ENCODE peak calls at places on chromosomes 13 and 19, in five cellular contexts. C is uterus, Z is ascending aorta, H is RWPE1, Y is activated B cell treated with CpG ODN at 0.5 μM for 24 hours. V is an unnamed sample.

GRCh38 chr13:20124303-20124702 is 36.5 kb downstream of the GJA3 start:
- DNase-seq in C (no peak), H (no peak), Z (no peak), Y (no peak), V (no peak)

GRCh38 chr19:32720216-32720935 is 809 bp downstream of the TDRD12 start:
- DNase-seq in H (no peak), Z (no peak), Y (no peak), C (no peak), V (no peak)

GRCh38 chr19:48900477-48901452 is 653 bp downstream of the NUCB1 start:
- DNase-seq in H (peak; percentile 50), C (no peak), Z (no peak), Y (no peak), V (no peak)

GRCh38 chr19:15671891-15672579 is 852 bp upstream of the CYP4F12 start:
- DNase-seq in H (no peak), Y (no peak), C (no peak), Z (no peak), V (no peak)

GRCh38 chr19:41427647-41428480 is 690 bp upstream of the B3GNT8 start:
- DNase-seq in Y (no peak), Z (no peak), H (peak; percentile 27), C (peak; percentile 54), V (no peak)

GRCh38 chr19:50921391-50922315 is 10.5 kb upstream of the KLK4 start:
- DNase-seq in C (no peak), Z (no peak), Y (no peak), H (no peak), V (no peak)

GRCh38 chr13:51887441-51887840 is 25.7 kb downstream of the CCDC70 start:
- DNase-seq in H (no peak), Y (no peak), C (no peak), Z (no peak), V (no peak)

GRCh38 chr19:5058456-5059190 is 89.7 kb downstream of the KDM4B start:
- DNase-seq in Z (no peak), C (no peak), Y (no peak), H (no peak), V (no peak)

GRCh38 chr13:112943309-112944125 is 25.5 kb upstream of the MCF2L start:
- DNase-seq in H (peak; percentile 9), Y (peak; percentile 43), Z (no peak), C (no peak), V (no peak)

GRCh38 chr13:31246918-31247317 is 47.1 kb downstream of the B3GLCT start:
- DNase-seq in Z (no peak), H (no peak), C (no peak), Y (no peak), V (no peak)

GRCh38 chr19:12580180-12580694 is 29.0 kb upstream of the ZNF564 start:
- DNase-seq in H (peak; percentile 58), Y (no peak), Z (no peak), C (no peak), V (no peak)

GRCh38 chr13:107867701-107868661 is 347.4 kb downstream of the LIG4 start:
- DNase-seq in Y (no peak), C (no peak), Z (no peak), H (no peak), V (no peak)

GRCh38 chr13:27592865-27593264 is 27.5 kb downstream of the LNX2 start:
- DNase-seq in Z (no peak), H (no peak), C (no peak), Y (no peak), V (no peak)

GRCh38 chr19:29273000-29273691 is 60.2 kb upstream of the UQCRFS1 start:
- DNase-seq in H (no peak), C (no peak), Y (no peak), Z (no peak), V (no peak)

GRCh38 chr19:50349277-50350057 is 16.0 kb downstream of the NAPSA start:
- DNase-seq in C (no peak), H (no peak), Z (no peak), Y (no peak), V (no peak)

GRCh38 chr19:36962346-36962745 is 46.2 kb downstream of the ZNF568 start:
- DNase-seq in C (no peak), Y (no peak), H (no peak), Z (no peak), V (no peak)

GRCh38 chr13:33782631-33783030 is 35.3 kb upstream of the RFC3 start:
- DNase-seq in H (no peak), C (no peak), Y (no peak), Z (no peak), V (no peak)

GRCh38 chr19:40365613-40366401 is 17.3 kb downstream of the PLD3 start:
- DNase-seq in Y (peak; percentile 28), Z (peak; percentile 30), C (peak; percentile 66), H (peak; percentile 96), V (peak; percentile 67)

GRCh38 chr13:99370476-99371272 is 63.5 kb upstream of the GPR183 start:
- DNase-seq in Y (no peak), Z (no peak), H (no peak), C (no peak), V (no peak)

GRCh38 chr13:80251403-80251802 is 89.5 kb downstream of the SPRY2 start:
- DNase-seq in Z (no peak), C (no peak), H (peak; percentile 5), Y (no peak), V (no peak)

GRCh38 chr19:51359294-51359693 is 6.9 kb downstream of the ETFB start:
- DNase-seq in H (peak; percentile 66), C (no peak), Y (no peak), Z (no peak), V (no peak)

GRCh38 chr13:87057807-87058520 is 613.2 kb upstream of the SLITRK5 start:
- DNase-seq in Y (no peak), Z (no peak), H (no peak), C (no peak), V (no peak)

GRCh38 chr13:104984296-104984818 is 1551.1 kb downstream of the EFNB2 start:
- DNase-seq in H (no peak), C (no peak), Y (no peak), Z (no peak), V (no peak)

GRCh38 chr19:41893899-41894298 is 10.9 kb downstream of the ARHGEF1 start:
- DNase-seq in Y (no peak), H (no peak), C (no peak), Z (no peak), V (no peak)

GRCh38 chr19:28554321-28555091 is 658.4 kb downstream of the UQCRFS1 start:
- DNase-seq in C (no peak), Y (no peak), H (no peak), Z (no peak), V (no peak)

GRCh38 chr13:26989261-26990007 is 182.2 kb downstream of the USP12 start:
- DNase-seq in Z (no peak), H (no peak), C (no peak), Y (no peak), V (no peak)

GRCh38 chr13:105848494-105848893 is 687.0 kb downstream of the EFNB2 start:
- DNase-seq in H (peak; percentile 37), Y (no peak), C (no peak), Z (no peak), V (no peak)

GRCh38 chr13:113654175-113654560 is 3.8 kb downstream of the ATP4B start:
- DNase-seq in H (no peak), Y (no peak), Z (no peak), C (peak; percentile 2), V (no peak)

GRCh38 chr19:33815410-33816340 is 19.0 kb downstream of the KCTD15 start:
- DNase-seq in Z (no peak), Y (no peak), C (no peak), H (no peak), V (no peak)

GRCh38 chr19:30799854-30800755 is 427.9 kb downstream of the ZNF536 start:
- DNase-seq in C (no peak), Z (no peak), H (peak; percentile 45), Y (no peak), V (no peak)

GRCh38 chr13:60754211-60754610 is 357.2 kb downstream of the TDRD3 start:
- DNase-seq in C (no peak), H (no peak), Y (no peak), Z (no peak), V (no peak)

GRCh38 chr19:18795540-18795939 is 4.4 kb upstream of the COMP start:
- DNase-seq in H (no peak), C (no peak), Y (no peak), Z (no peak), V (no peak)

GRCh38 chr19:41920878-41921277 is 7.4 kb downstream of the ERFL start:
- DNase-seq in Z (no peak), Y (no peak), H (no peak), C (no peak), V (no peak)

GRCh38 chr19:45773384-45773783 is 4.3 kb upstream of the SIX5 start:
- DNase-seq in Y (no peak), Z (no peak), H (no peak), C (no peak), V (no peak)

GRCh38 chr19:55340144-55340783 is 588 bp downstream of the KMT5C start:
- DNase-seq in C (no peak), H (no peak), Z (no peak), Y (no peak), V (no peak)

GRCh38 chr13:93147946-93148345 is 78.7 kb upstream of the GPC6 start:
- DNase-seq in Z (no peak), H (no peak), Y (no peak), C (no peak), V (no peak)

GRCh38 chr13:59318320-59318930 is 845.3 kb downstream of the DIAPH3 start:
- DNase-seq in H (peak; percentile 8), C (peak; percentile 39), Y (no peak), Z (no peak), V (peak; percentile 75)
- TF ChIP-seq CTCF in H (peak; percentile 53), C (peak; percentile 46), Y (no peak), Z (peak; percentile 47), V (no peak)

DNA sequence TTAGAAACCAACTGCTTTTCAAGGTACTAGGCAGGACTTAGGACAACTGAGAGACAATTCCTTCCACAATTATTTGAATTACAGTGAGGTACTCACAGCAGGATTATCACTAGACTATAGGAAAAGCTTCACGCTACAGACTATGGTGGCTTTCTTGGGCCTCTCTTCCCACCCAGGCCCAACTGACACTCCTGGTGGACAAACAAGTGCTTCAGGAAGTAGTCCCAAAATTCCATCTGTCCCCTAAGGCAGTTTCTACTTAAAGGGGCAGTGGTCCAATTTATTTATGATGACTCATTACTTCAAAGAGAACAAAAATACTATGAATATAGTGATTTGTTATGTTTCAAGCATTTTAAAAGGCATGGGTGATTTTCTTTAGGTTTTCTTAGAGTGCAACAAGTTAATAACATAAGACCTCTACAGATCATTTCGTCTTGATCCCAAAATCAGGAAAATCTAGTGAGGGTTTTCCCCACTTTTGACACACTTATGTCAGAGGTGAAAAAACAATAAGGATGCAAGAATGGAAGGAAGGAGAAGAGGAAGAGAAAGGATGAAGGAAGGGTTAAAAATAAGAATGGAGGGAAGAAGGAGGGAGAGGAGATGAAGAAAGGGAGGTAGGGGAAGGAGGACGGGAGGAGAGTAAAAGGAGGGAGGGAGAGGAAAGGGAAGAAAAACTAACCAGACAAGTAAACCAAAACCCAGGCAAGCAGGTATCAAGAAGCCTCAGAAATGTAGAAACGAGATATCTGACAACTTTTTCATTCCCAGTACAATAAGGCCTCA is 100.7 kb downstream of the SERP2 start:
- DNase-seq in C (no peak), H (no peak), Z (no peak), Y (no peak), V (no peak)
- TF ChIP-seq CTCF in C (no peak), H (no peak), Z (no peak), Y (no peak), V (no peak)

GRCh38 chr19:35673121-35673804 is 6.9 kb downstream of the UPK1A start:
- DNase-seq in C (no peak), H (peak; percentile 26), Z (no peak), Y (no peak), V (no peak)
- TF ChIP-seq CTCF in C (no peak), H (no peak), Z (no peak), Y (no peak), V (no peak)

GRCh38 chr13:38914070-38914469 is 76.6 kb downstream of the STOML3 start:
- DNase-seq in C (no peak), Z (no peak), H (no peak), Y (no peak), V (no peak)
- TF ChIP-seq CTCF in C (no peak), Z (no peak), H (no peak), Y (no peak), V (no peak)

V was measured in omental fat pad.